ENCODE peak calls at places on chromosomes 16 and 17, in eight cellular contexts. W, I, G, U, M, C, K and L are unnamed samples.
A peak's percentile ranks its signal among the peaks of the same experiment; 100 is the strongest.

GRCh38 chr17:31900877-31901276 is 631 bp downstream of the UTP6 start:
- DNase-seq in W (no peak), I (peak; percentile 29), G (no peak), U (no peak), M (peak; percentile 15), C (peak; percentile 54), K (no peak), L (peak; percentile 50)

GRCh38 chr17:67027031-67027628 is 17.2 kb upstream of the CACNG1 start:
- DNase-seq in W (no peak), I (peak; percentile 14), G (no peak), U (no peak), M (no peak), C (peak; percentile 3), K (no peak), L (no peak)

GRCh38 chr17:79084291-79085153 is 9.9 kb downstream of the ENGASE start:
- DNase-seq in W (no peak), I (no peak), G (no peak), U (no peak), M (no peak), C (no peak), K (no peak), L (no peak)

GRCh38 chr17:44589316-44590071 is 32.2 kb downstream of the FZD2 start:
- DNase-seq in W (no peak), I (peak; percentile 23), G (no peak), U (no peak), M (no peak), C (no peak), K (no peak), L (no peak)

GRCh38 chr16:12084436-12084835 is 107.9 kb downstream of the SNX29 start:
- DNase-seq in W (no peak), I (no peak), G (no peak), U (no peak), M (no peak), C (no peak), K (no peak), L (no peak)

GRCh38 chr17:19485800-19486340 is 47.8 kb upstream of the SLC47A1 start:
- DNase-seq in W (no peak), I (no peak), G (no peak), U (no peak), M (no peak), C (no peak), K (no peak), L (no peak)

GRCh38 chr17:78979780-78980623 is at the start of gene LGALS3BP:
- DNase-seq in W (no peak), I (peak; percentile 87), G (no peak), U (peak; percentile 85), M (no peak), C (peak; percentile 56), K (peak; percentile 19), L (no peak)

GRCh38 chr16:54903047-54903446 is 27.6 kb upstream of the IRX5 start:
- DNase-seq in W (no peak), I (no peak), G (no peak), U (no peak), M (no peak), C (no peak), K (no peak), L (no peak)

GRCh38 chr17:10111907-10112452 is 86.4 kb downstream of the GAS7 start:
- DNase-seq in W (no peak), I (no peak), G (no peak), U (no peak), M (no peak), C (no peak), K (no peak), L (no peak)

GRCh38 chr16:86346034-86346433 is 164.3 kb upstream of the FOXF1 start:
- DNase-seq in W (no peak), I (no peak), G (no peak), U (no peak), M (no peak), C (no peak), K (no peak), L (no peak)

GRCh38 chr16:85522842-85523601 is 90.1 kb upstream of the GSE1 start:
- DNase-seq in W (no peak), I (peak; percentile 28), G (no peak), U (no peak), M (no peak), C (no peak), K (no peak), L (no peak)

GRCh38 chr17:59696682-59697277 is 10.4 kb downstream of the PTRH2 start:
- DNase-seq in W (no peak), I (no peak), G (no peak), U (no peak), M (no peak), C (no peak), K (no peak), L (no peak)

GRCh38 chr17:76391200-76391715 is 6.8 kb downstream of the SPHK1 start:
- DNase-seq in W (no peak), I (no peak), G (no peak), U (no peak), M (no peak), C (no peak), K (no peak), L (no peak)

GRCh38 chr17:43855061-43855460 is 8.1 kb downstream of the CD300LG start:
- DNase-seq in W (no peak), I (no peak), G (no peak), U (no peak), M (no peak), C (no peak), K (no peak), L (no peak)

GRCh38 chr17:42659079-42659931 is at the start of gene TUBG2:
- DNase-seq in W (peak; percentile 70), I (peak; percentile 88), G (peak; percentile 60), U (peak; percentile 92), M (peak; percentile 87), C (peak; percentile 83), K (peak; percentile 91), L (peak; percentile 97)

GRCh38 chr16:58152246-58152868 is 23.2 kb upstream of the CFAP20 start:
- DNase-seq in W (no peak), I (no peak), G (no peak), U (no peak), M (no peak), C (no peak), K (no peak), L (no peak)

GRCh38 chr16:59192551-59193199 is 458.6 kb upstream of the GOT2 start:
- DNase-seq in W (peak; percentile 61), I (peak; percentile 31), G (no peak), U (no peak), M (peak; percentile 9), C (no peak), K (no peak), L (peak; percentile 79)

GRCh38 chr16:27444015-27444414 is 42.0 kb downstream of the IL21R start:
- DNase-seq in W (no peak), I (peak; percentile 65), G (no peak), U (no peak), M (no peak), C (peak; percentile 76), K (no peak), L (no peak)

GRCh38 chr16:11224894-11225676 is 30.9 kb downstream of the SOCS1 start:
- DNase-seq in W (peak; percentile 91), I (peak; percentile 29), G (peak; percentile 76), U (no peak), M (no peak), C (no peak), K (no peak), L (no peak)

GRCh38 chr17:29240477-29240876 is 6.2 kb upstream of the CRYBA1 start:
- DNase-seq in W (no peak), I (no peak), G (no peak), U (no peak), M (no peak), C (no peak), K (no peak), L (no peak)

GRCh38 chr17:17119533-17119932 is 77.3 kb downstream of the MPRIP start:
- DNase-seq in W (no peak), I (peak; percentile 62), G (peak; percentile 35), U (no peak), M (no peak), C (peak; percentile 82), K (no peak), L (no peak)

GRCh38 chr17:7886227-7887037 is 2.2 kb upstream of the CHD3 start:
- DNase-seq in W (peak; percentile 52), I (peak; percentile 16), G (peak; percentile 29), U (no peak), M (peak; percentile 27), C (peak; percentile 23), K (no peak), L (peak; percentile 66)

GRCh38 chr17:1735418-1735817 is 7.3 kb upstream of the SERPINF2 start:
- DNase-seq in W (no peak), I (no peak), G (no peak), U (no peak), M (no peak), C (no peak), K (no peak), L (peak; percentile 35)

GRCh38 chr16:89924925-89925307 is 1.8 kb downstream of the TUBB3 start:
- DNase-seq in W (peak; percentile 90), I (no peak), G (no peak), U (no peak), M (no peak), C (no peak), K (no peak), L (no peak)

GRCh38 chr17:45022655-45023339 is 28.6 kb downstream of the DCAKD start:
- DNase-seq in W (peak; percentile 26), I (no peak), G (no peak), U (no peak), M (no peak), C (no peak), K (no peak), L (peak; percentile 93)

GRCh38 chr17:30950669-30951399 is 20.0 kb upstream of the RNF135 start:
- DNase-seq in W (no peak), I (peak; percentile 95), G (no peak), U (no peak), M (no peak), C (peak; percentile 76), K (no peak), L (no peak)

GRCh38 chr17:6457688-6458190 is 13.5 kb downstream of the PIMREG start:
- DNase-seq in W (no peak), I (no peak), G (no peak), U (no peak), M (no peak), C (no peak), K (no peak), L (no peak)

GRCh38 chr17:37458805-37459204 is 30.9 kb upstream of the DUSP14 start:
- DNase-seq in W (no peak), I (peak; percentile 90), G (no peak), U (no peak), M (no peak), C (no peak), K (no peak), L (no peak)

GRCh38 chr17:82244413-82245140 is 15.7 kb downstream of the SLC16A3 start:
- DNase-seq in W (no peak), I (peak; percentile 67), G (no peak), U (no peak), M (peak; percentile 42), C (no peak), K (no peak), L (no peak)

GRCh38 chr17:78862073-78863023 is 21.7 kb upstream of the USP36 start:
- DNase-seq in W (no peak), I (peak; percentile 97), G (no peak), U (no peak), M (no peak), C (peak; percentile 76), K (no peak), L (no peak)

GRCh38 chr16:59849716-59850115 is 1115.6 kb upstream of the GOT2 start:
- DNase-seq in W (no peak), I (no peak), G (no peak), U (no peak), M (no peak), C (no peak), K (no peak), L (no peak)

GRCh38 chr17:3988297-3989120 is 24.3 kb upstream of the ATP2A3 start:
- DNase-seq in W (no peak), I (no peak), G (no peak), U (no peak), M (no peak), C (no peak), K (no peak), L (no peak)

GRCh38 chr17:73309727-73310555 is 1.9 kb downstream of the CDC42EP4 start:
- DNase-seq in W (no peak), I (no peak), G (no peak), U (no peak), M (no peak), C (no peak), K (no peak), L (no peak)

GRCh38 chr17:40417258-40417608 is 463 bp downstream of the TOP2A start:
- DNase-seq in W (peak; percentile 59), I (no peak), G (no peak), U (no peak), M (peak; percentile 17), C (peak; percentile 29), K (no peak), L (peak; percentile 69)